ENCODE peak calls at places on chromosome 16, in nine cellular contexts. W, E, B, X, J, Z, Q, N and D are unnamed samples.

GRCh38 chr16:84957792-84958191 is 53.5 kb downstream of the ZDHHC7 start:
- DNase-seq in B (no peak), J (no peak), Q (no peak), N (no peak), X (no peak), E (no peak), Z (no peak), W (no peak), D (no peak)

GRCh38 chr16:86381491-86381890 is 128.8 kb upstream of the FOXF1 start:
- DNase-seq in E (no peak), B (no peak), X (no peak), Q (no peak), W (no peak), N (no peak), J (no peak), Z (no peak), D (no peak)

GRCh38 chr16:89453662-89454321 is 36.6 kb downstream of the ANKRD11 start:
- DNase-seq in Z (no peak), X (no peak), N (no peak), E (no peak), W (peak; percentile 38), J (peak; percentile 7), B (no peak), Q (peak; percentile 46), D (no peak)

GRCh38 chr16:57916735-57917450 is 54.0 kb downstream of the CNGB1 start:
- DNase-seq in N (no peak), J (peak; percentile 53), B (no peak), Q (no peak), X (no peak), Z (no peak), W (no peak), E (no peak), D (no peak)

GRCh38 chr16:56789360-56789759 is 59.4 kb downstream of the NUP93 start:
- DNase-seq in J (peak; percentile 56), N (peak; percentile 78), W (no peak), Q (peak; percentile 60), B (peak; percentile 55), E (peak; percentile 42), X (no peak), Z (peak; percentile 36), D (peak; percentile 57)

GRCh38 chr16:86925067-86925791 is 346.9 kb downstream of the FOXL1 start:
- DNase-seq in N (no peak), W (no peak), Q (peak; percentile 76), J (no peak), E (no peak), Z (peak; percentile 27), X (no peak), B (no peak), D (no peak)

GRCh38 chr16:47873434-47873833 is 282.4 kb downstream of the ABCC12 start:
- DNase-seq in B (no peak), E (no peak), J (no peak), W (no peak), N (no peak), Z (no peak), Q (no peak), X (peak; percentile 42), D (peak; percentile 5)

GRCh38 chr16:83785455-83785854 is 22.3 kb upstream of the HSBP1 start:
- DNase-seq in N (no peak), Q (no peak), W (no peak), B (no peak), Z (no peak), J (no peak), X (no peak), E (no peak), D (no peak)

GRCh38 chr16:8998114-8998513 is 34.4 kb upstream of the USP7 start:
- DNase-seq in W (no peak), E (no peak), Q (peak; percentile 82), N (no peak), Z (peak; percentile 37), B (no peak), J (peak; percentile 13), X (no peak), D (no peak)

GRCh38 chr16:15493416-15494181 is 59.2 kb downstream of the BMERB1 start:
- DNase-seq in E (no peak), W (no peak), N (no peak), B (no peak), J (no peak), X (no peak), Z (no peak), Q (peak; percentile 88), D (no peak)

GRCh38 chr16:12319464-12320030 is 343.0 kb downstream of the SNX29 start:
- DNase-seq in B (no peak), N (no peak), X (peak; percentile 16), Q (peak; percentile 7), Z (no peak), W (no peak), E (no peak), J (no peak), D (no peak)

GRCh38 chr16:10126686-10127085 is 55.5 kb downstream of the GRIN2A start:
- DNase-seq in N (no peak), W (no peak), E (no peak), B (no peak), Q (peak; percentile 19), Z (no peak), X (no peak), J (peak; percentile 76), D (no peak)

GRCh38 chr16:87326151-87326571 is 9.0 kb upstream of the C16orf95 start:
- DNase-seq in J (no peak), Z (no peak), X (no peak), B (no peak), N (no peak), W (no peak), Q (peak; percentile 14), E (no peak), D (no peak)

GRCh38 chr16:69486272-69486671 is 61.9 kb downstream of the CYB5B start:
- DNase-seq in X (no peak), B (no peak), N (no peak), Z (no peak), W (no peak), Q (no peak), J (no peak), E (no peak), D (no peak)

GRCh38 chr16:69486724-69487123 is 62.3 kb downstream of the CYB5B start:
- DNase-seq in Z (no peak), J (no peak), N (no peak), W (no peak), B (no peak), Q (no peak), X (no peak), E (no peak), D (no peak)

GRCh38 chr16:69485816-69486215 is 61.4 kb downstream of the CYB5B start:
- DNase-seq in B (no peak), E (no peak), W (no peak), Q (no peak), Z (no peak), J (no peak), N (no peak), X (no peak), D (no peak)

GRCh38 chr16:69494993-69495392 is 70.6 kb downstream of the CYB5B start:
- DNase-seq in X (peak; percentile 86), Q (peak; percentile 37), J (peak; percentile 3), E (no peak), Z (no peak), B (peak; percentile 44), N (no peak), W (peak; percentile 57), D (peak; percentile 26)

DNA sequence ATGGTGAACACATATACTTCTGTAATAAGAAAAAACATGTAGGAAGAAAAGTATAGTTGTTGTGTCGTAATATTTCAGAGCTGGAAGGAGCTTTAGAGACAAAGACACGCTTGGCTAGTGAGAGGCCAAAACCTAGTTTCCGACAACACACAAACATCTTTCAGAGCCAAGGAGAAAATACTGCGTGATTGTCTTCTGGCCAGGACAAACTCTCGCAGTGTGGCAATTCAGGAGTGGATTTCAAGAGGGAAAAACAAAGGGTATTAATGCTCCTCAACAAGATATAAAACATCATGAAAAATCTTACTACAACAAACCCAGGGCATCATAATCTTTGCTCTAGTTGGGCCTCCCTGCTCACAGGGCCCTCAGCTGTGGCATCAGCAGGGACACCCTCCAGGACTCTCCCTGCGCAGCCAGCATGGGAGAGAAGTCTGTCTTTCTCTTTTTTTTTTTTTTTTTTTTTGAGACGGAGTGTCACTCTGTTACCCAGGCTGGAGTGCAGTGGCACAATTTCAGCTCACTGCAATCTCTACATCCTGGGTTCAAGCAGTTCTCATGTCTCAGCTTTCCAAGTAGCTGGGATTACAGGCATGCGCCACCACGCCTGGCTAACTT is 66.4 kb downstream of the CYB5B start:
- DNase-seq in E (no peak), X (no peak), B (no peak), N (no peak), W (no peak), Z (no peak), J (no peak), Q (no peak), D (no peak)
- TF ChIP-seq EZH2phosphoT487 in E (no peak), X (no peak), B (no peak), N (no peak), W (no peak), Z (no peak), J (no peak), Q (no peak), D (no peak)

GRCh38 chr16:23092801-23093117 is 56.5 kb downstream of the USP31 start:
- DNase-seq in X (no peak), N (no peak), Z (no peak), Q (no peak), J (no peak), E (no peak), W (no peak), B (no peak), D (no peak)

GRCh38 chr16:23092072-23092800 is 57.0 kb downstream of the USP31 start:
- DNase-seq in E (no peak), X (no peak), N (no peak), Q (no peak), J (no peak), W (no peak), B (no peak), Z (no peak), D (no peak)

GRCh38 chr16:23085949-23086348 is 63.3 kb downstream of the USP31 start:
- DNase-seq in J (no peak), X (no peak), N (no peak), Q (no peak), B (no peak), W (no peak), Z (no peak), E (no peak), D (no peak)

GRCh38 chr16:23088018-23088417 is 61.2 kb downstream of the USP31 start:
- DNase-seq in Z (no peak), J (no peak), B (no peak), E (no peak), Q (no peak), W (no peak), N (no peak), X (no peak), D (no peak)

GRCh38 chr16:23089111-23089510 is 60.1 kb downstream of the USP31 start:
- DNase-seq in X (no peak), B (no peak), Q (no peak), W (no peak), J (no peak), Z (no peak), E (no peak), N (no peak), D (no peak)
- H3K36me3 ChIP-seq in X (no peaks in the 10 kb centered on the region), B (no peaks in the 10 kb centered on the region), Q (peaks cover 13% of the 10 kb centered on the region), W (peaks cover 2% of the 10 kb centered on the region), J (peaks cover 4% of the 10 kb centered on the region), Z (no peaks in the 10 kb centered on the region), E (peaks cover 44% of the 10 kb centered on the region), N (peaks cover 3% of the 10 kb centered on the region), D (peaks cover 21% of the 10 kb centered on the region)

GRCh38 chr16:77736879-77737278 is 14.6 kb downstream of the NUDT7 start:
- DNase-seq in X (no peak), N (peak; percentile 17), E (no peak), Q (no peak), W (no peak), B (no peak), Z (no peak), J (no peak), D (no peak)
- H4K20me1 ChIP-seq in X (no peaks in the 10 kb centered on the region), N (no peaks in the 10 kb centered on the region), E (no peaks in the 10 kb centered on the region), Q (no peaks in the 10 kb centered on the region), W (no peaks in the 10 kb centered on the region), B (no peaks in the 10 kb centered on the region), Z (no peaks in the 10 kb centered on the region), J (no peaks in the 10 kb centered on the region), D (no peaks in the 10 kb centered on the region)

GRCh38 chr16:4048481-4048880 is 67.8 kb downstream of the ADCY9 start:
- DNase-seq in Z (no peak), B (no peak), X (no peak), E (no peak), J (no peak), N (no peak), Q (no peak), W (no peak), D (no peak)
- TF ChIP-seq EZH2phosphoT487 in Z (no peak), B (no peak), X (no peak), E (no peak), J (no peak), N (no peak), Q (no peak), W (no peak), D (no peak)